ENCODE peak calls at places on chromosomes 2 and 18, in five cellular contexts. H is upper lobe of right lung, G is esophagus squamous epithelium, M is tibial artery, X is thoracic aorta. P is an unnamed sample.
A peak's percentile ranks its signal among the peaks of the same experiment; 100 is the strongest.

GRCh38 chr2:30298302-30298701 is 67.0 kb downstream of the LBH start:
- DNase-seq in H (no peak), M (no peak), X (no peak), G (no peak), P (no peak)

GRCh38 chr2:46262248-46262938 is 34.8 kb upstream of the EPAS1 start:
- DNase-seq in M (no peak), X (no peak), G (no peak), H (no peak), P (no peak)

GRCh38 chr2:240791821-240792657 is 28.0 kb downstream of the KIF1A start:
- DNase-seq in H (peak; percentile 40), M (no peak), G (no peak), X (no peak), P (no peak)

GRCh38 chr2:55985406-55985805 is 61.8 kb upstream of the EFEMP1 start:
- DNase-seq in X (no peak), M (no peak), G (no peak), H (no peak), P (no peak)

GRCh38 chr2:229344151-229344551 is 73.1 kb upstream of the PID1 start:
- DNase-seq in M (no peak), H (no peak), X (no peak), G (no peak), P (no peak)

GRCh38 chr2:223060201-223060825 is 8.3 kb downstream of the KCNE4 start:
- DNase-seq in H (no peak), M (no peak), G (no peak), X (no peak), P (no peak)

GRCh38 chr18:32440478-32440877 is 30.2 kb downstream of the GAREM1 start:
- DNase-seq in M (no peak), H (no peak), X (no peak), G (no peak), P (no peak)

GRCh38 chr2:162838141-162838500 is 446 bp downstream of the KCNH7 start:
- DNase-seq in M (no peak), G (no peak), X (no peak), H (no peak), P (no peak)

GRCh38 chr2:101985793-101986164 is 6.0 kb upstream of the IL1R2 start:
- DNase-seq in H (no peak), G (no peak), X (no peak), M (no peak), P (no peak)

GRCh38 chr2:205994344-205994743 is 91.6 kb downstream of the INO80D start:
- DNase-seq in X (no peak), M (no peak), G (no peak), H (no peak), P (no peak)

GRCh38 chr2:233433794-233434193 is 79.5 kb downstream of the DGKD start:
- DNase-seq in G (no peak), X (no peak), H (no peak), M (no peak), P (no peak)

GRCh38 chr2:113132622-113133021 is 5.2 kb downstream of the IL1RN start:
- DNase-seq in M (no peak), H (no peak), G (no peak), X (no peak), P (no peak)

GRCh38 chr2:54041135-54041534 is 70.3 kb upstream of the PSME4 start:
- DNase-seq in H (no peak), M (no peak), G (no peak), X (no peak), P (no peak)

GRCh38 chr18:68803371-68803770 is 5.5 kb downstream of the CCDC102B start:
- DNase-seq in G (no peak), M (peak; percentile 78), H (peak; percentile 71), X (no peak), P (no peak)

GRCh38 chr2:54603357-54603756 is 120.1 kb upstream of the EML6 start:
- DNase-seq in X (no peak), G (no peak), H (no peak), M (no peak), P (no peak)

GRCh38 chr2:218398437-218399390 is 954 bp upstream of the CTDSP1 start:
- DNase-seq in X (no peak), G (no peak), M (peak; percentile 96), H (peak; percentile 95), P (no peak)

GRCh38 chr18:36366994-36367839 is 69.7 kb downstream of the FHOD3 start:
- DNase-seq in H (no peak), X (peak; percentile 11), G (no peak), M (peak; percentile 86), P (no peak)

GRCh38 chr18:26719909-26720308 is 145.6 kb downstream of the AQP4 start:
- DNase-seq in M (no peak), H (no peak), G (no peak), X (no peak), P (no peak)

GRCh38 chr2:75716406-75716805 is 5.7 kb upstream of the GCFC2 start:
- DNase-seq in M (no peak), H (no peak), G (no peak), X (no peak), P (no peak)

GRCh38 chr2:102758433-102758832 is 3.4 kb upstream of the TMEM182 start:
- DNase-seq in M (no peak), X (no peak), H (no peak), G (no peak), P (no peak)

GRCh38 chr2:23683001-23683400 is 243.9 kb downstream of the ATAD2B start:
- DNase-seq in H (no peak), M (no peak), X (no peak), G (no peak), P (no peak)

GRCh38 chr2:227414846-227415245 is 27.1 kb upstream of the SCYGR1 start:
- DNase-seq in G (no peak), M (no peak), X (no peak), H (no peak), P (no peak)

GRCh38 chr18:13543811-13544732 is 182.3 kb downstream of the FAM210A start:
- DNase-seq in M (no peak), X (no peak), G (no peak), H (no peak), P (no peak)

GRCh38 chr2:221293949-221294736 is 278.0 kb downstream of the EPHA4 start:
- DNase-seq in M (no peak), G (no peak), X (no peak), H (no peak), P (no peak)

GRCh38 chr2:173752152-173752551 is 213.0 kb downstream of the SP3 start:
- DNase-seq in M (no peak), H (no peak), X (no peak), G (no peak), P (no peak)
- TF ChIP-seq CTCF in M (no peak), H (no peak), X (no peak), G (peak; percentile 48), P (peak; percentile 51)

GRCh38 chr2:129436809-129437208 is 542.7 kb upstream of the RAB6C start:
- DNase-seq in X (no peak), M (no peak), H (no peak), G (no peak), P (no peak)

GRCh38 chr2:129441610-129442009 is 537.9 kb upstream of the RAB6C start:
- DNase-seq in X (no peak), M (no peak), G (no peak), H (no peak), P (no peak)

GRCh38 chr2:129437775-129438174 is 541.7 kb upstream of the RAB6C start:
- DNase-seq in M (no peak), H (no peak), G (no peak), X (no peak), P (no peak)

GRCh38 chr2:129439686-129440302 is 539.7 kb upstream of the RAB6C start:
- DNase-seq in M (no peak), G (no peak), X (no peak), H (no peak), P (no peak)

DNA sequence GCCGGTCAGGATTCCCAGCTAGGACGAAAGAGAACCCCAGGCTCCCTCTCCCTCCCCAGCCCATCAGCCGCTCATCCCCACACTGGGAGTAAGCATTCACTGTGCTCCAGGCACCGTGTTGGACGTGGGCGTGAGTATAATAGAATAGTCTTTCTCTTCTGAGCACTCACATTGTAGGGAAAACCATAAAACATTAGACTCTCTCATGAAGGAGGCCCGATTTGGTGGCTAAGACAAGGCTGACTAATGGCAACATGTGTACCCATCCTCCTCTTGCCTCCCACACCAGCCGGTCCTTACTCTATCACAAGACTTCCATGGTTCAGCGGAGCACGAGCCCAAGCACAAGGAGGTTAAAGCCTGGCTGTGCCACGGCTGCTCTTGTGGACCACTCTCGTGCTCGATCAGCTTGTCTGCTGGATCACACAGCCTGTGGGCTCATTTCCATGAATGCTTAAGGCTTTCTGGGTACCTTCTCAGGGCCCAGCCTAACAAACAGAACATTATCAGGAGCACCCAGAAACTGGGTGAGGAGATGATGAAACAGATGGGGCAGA is 540.9 kb upstream of the RAB6C start:
- DNase-seq in H (no peak), X (no peak), G (no peak), M (no peak), P (no peak)
- H3K27me3 ChIP-seq in H (no peaks in the 10 kb centered on the region), X (no peaks in the 10 kb centered on the region), G (no peaks in the 10 kb centered on the region), M (no peaks in the 10 kb centered on the region), P (no peaks in the 10 kb centered on the region)

GRCh38 chr2:127275789-127276188 is 18.2 kb downstream of the ERCC3 start:
- DNase-seq in M (no peak), H (no peak), X (no peak), G (no peak), P (no peak)
- H3K36me3 ChIP-seq in M (peaks cover 99% of the 10 kb centered on the region), H (peaks cover 92% of the 10 kb centered on the region), X (peaks cover 60% of the 10 kb centered on the region), G (peaks cover 100% of the 10 kb centered on the region), P (peaks cover 3% of the 10 kb centered on the region)

GRCh38 chr2:238703436-238703835 is 144.4 kb upstream of the TWIST2 start:
- DNase-seq in H (no peak), M (no peak), G (no peak), X (no peak), P (no peak)

GRCh38 chr2:238709324-238709723 is 138.6 kb upstream of the TWIST2 start:
- DNase-seq in M (no peak), G (no peak), X (no peak), H (no peak), P (no peak)

GRCh38 chr2:238706163-238706562 is 141.7 kb upstream of the TWIST2 start:
- DNase-seq in H (no peak), G (no peak), M (no peak), X (no peak), P (no peak)

GRCh38 chr2:238704471-238705230 is 143.2 kb upstream of the TWIST2 start:
- DNase-seq in H (no peak), M (peak; percentile 29), X (no peak), G (no peak), P (no peak)

GRCh38 chr2:238706673-238707072 is 141.2 kb upstream of the TWIST2 start:
- DNase-seq in H (no peak), X (no peak), G (no peak), M (no peak), P (no peak)
- TF ChIP-seq CTCF in H (peak; percentile 15), X (peak; percentile 23), G (peak; percentile 34), M (peak; percentile 6), P (peak; percentile 23)

GRCh38 chr18:34651586-34652369 is 58.3 kb upstream of the DTNA start:
- DNase-seq in M (no peak), G (no peak), X (no peak), H (no peak), P (no peak)

GRCh38 chr18:34650121-34650545 is 60.0 kb upstream of the DTNA start:
- DNase-seq in M (no peak), X (no peak), G (no peak), H (no peak), P (peak; percentile 23)

GRCh38 chr18:34647251-34647650 is 62.8 kb upstream of the DTNA start:
- DNase-seq in G (no peak), H (no peak), X (no peak), M (no peak), P (no peak)

GRCh38 chr18:34648269-34648668 is 61.8 kb upstream of the DTNA start:
- DNase-seq in X (no peak), M (no peak), G (no peak), H (no peak), P (no peak)

GRCh38 chr18:34649072-34649471 is 61.0 kb upstream of the DTNA start:
- DNase-seq in H (no peak), G (no peak), M (no peak), X (no peak), P (no peak)
- H3K27me3 ChIP-seq in H (no peaks in the 10 kb centered on the region), G (no peaks in the 10 kb centered on the region), M (no peaks in the 10 kb centered on the region), X (no peaks in the 10 kb centered on the region), P (no peaks in the 10 kb centered on the region)

P was measured in kidney epithelial cell.